ENCODE peak calls at places on chromosomes 13 and 19, in nine cellular contexts. D is Peyer's patch, U is omental fat pad, K is A549, I is chondrocyte, X is heart left ventricle, G is thoracic aorta, Q is cardiac muscle cell, F is AG09309. Z is an unnamed sample.

GRCh38 chr13:20995245-20995829 is 66.0 kb downstream of the LATS2 start:
- DNase-seq in D (no peak), U (no peak), K (no peak), I (peak), X (no peak), G (no peak), Q (no peak), F (no peak), Z (no peak)

GRCh38 chr13:95512957-95513356 is 39.6 kb upstream of the CLDN10 start:
- DNase-seq in D (no peak), U (no peak), K (no peak), I (no peak), X (no peak), G (no peak), Q (no peak), F (no peak), Z (no peak)

GRCh38 chr13:80033286-80033685 is 307.6 kb downstream of the SPRY2 start:
- DNase-seq in D (no peak), U (no peak), K (no peak), I (no peak), X (no peak), G (no peak), Q (no peak), F (no peak), Z (no peak)

GRCh38 chr19:43429395-43429794 is 14.7 kb downstream of the TEX101 start:
- DNase-seq in D (no peak), U (no peak), K (no peak), I (no peak), X (no peak), G (no peak), Q (no peak), F (no peak), Z (no peak)

GRCh38 chr13:110535526-110535925 is 26.0 kb downstream of the RAB20 start:
- DNase-seq in D (no peak), U (no peak), K (no peak), I (peak), X (no peak), G (no peak), Q (no peak), F (no peak), Z (no peak)

GRCh38 chr19:4589579-4590410 is 30.3 kb upstream of the SEMA6B start:
- DNase-seq in D (no peak), U (no peak), K (no peak), I (no peak), X (peak), G (no peak), Q (peak), F (no peak), Z (peak)

GRCh38 chr19:2049741-2050348 is 1.2 kb downstream of the MKNK2 start:
- DNase-seq in D (peak), U (no peak), K (peak), I (no peak), X (peak), G (no peak), Q (peak), F (no peak), Z (peak)

GRCh38 chr19:5843295-5843927 is 3.9 kb upstream of the FUT6 start:
- DNase-seq in D (no peak), U (no peak), K (no peak), I (no peak), X (no peak), G (no peak), Q (no peak), F (no peak), Z (no peak)

GRCh38 chr13:33258437-33259193 is 26.9 kb downstream of the STARD13 start:
- DNase-seq in D (no peak), U (no peak), K (no peak), I (no peak), X (no peak), G (no peak), Q (no peak), F (peak), Z (no peak)

GRCh38 chr13:79237981-79238380 is 168.1 kb downstream of the RBM26 start:
- DNase-seq in D (no peak), U (no peak), K (peak), I (no peak), X (no peak), G (no peak), Q (no peak), F (no peak), Z (no peak)

GRCh38 chr13:24626449-24626848 is 53.8 kb upstream of the ATP12A start:
- DNase-seq in D (peak), U (no peak), K (no peak), I (no peak), X (no peak), G (no peak), Q (no peak), F (no peak), Z (no peak)

GRCh38 chr13:24625324-24625723 is 54.9 kb upstream of the ATP12A start:
- DNase-seq in D (no peak), U (no peak), K (no peak), I (no peak), X (no peak), G (no peak), Q (no peak), F (no peak), Z (no peak)

GRCh38 chr13:24627864-24628418 is 52.3 kb upstream of the ATP12A start:
- DNase-seq in D (peak), U (no peak), K (no peak), I (no peak), X (no peak), G (no peak), Q (no peak), F (no peak), Z (no peak)

GRCh38 chr13:24625870-24626419 is 54.3 kb upstream of the ATP12A start:
- DNase-seq in D (peak), U (no peak), K (no peak), I (no peak), X (no peak), G (no peak), Q (no peak), F (no peak), Z (no peak)

GRCh38 chr13:24627090-24627714 is 53.0 kb upstream of the ATP12A start:
- DNase-seq in D (peak), U (no peak), K (peak), I (no peak), X (no peak), G (no peak), Q (peak), F (no peak), Z (no peak)
- TF ChIP-seq CTCF in D (no peak), U (no peak), K (peak), I (peak), X (peak), G (peak), Q (peak), F (peak), Z (no peak)

DNA sequence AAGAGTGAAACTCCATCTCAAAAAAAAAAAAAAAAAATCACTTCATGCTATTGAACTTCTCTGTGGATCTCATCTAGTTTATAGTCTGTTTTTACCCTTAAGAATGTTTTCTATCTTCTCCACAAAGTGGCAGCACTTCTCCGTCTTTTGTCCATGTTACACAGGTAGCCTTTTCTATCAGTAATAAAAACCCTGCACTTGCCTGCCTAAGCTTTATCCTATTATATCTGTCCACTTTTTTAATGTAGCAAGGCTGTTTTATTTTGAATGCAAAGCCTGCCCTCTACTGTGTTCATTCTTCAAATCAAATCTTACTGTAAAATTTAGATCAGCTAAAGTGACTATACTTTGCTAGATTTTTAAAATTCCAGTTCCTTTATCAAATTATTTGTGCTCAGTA is 124.0 kb downstream of the STOML3 start:
- DNase-seq in D (no peak), U (no peak), K (peak), I (no peak), X (no peak), G (no peak), Q (no peak), F (no peak), Z (no peak)
- TF ChIP-seq CTCF in D (no peak), U (no peak), K (peak), I (peak), X (no peak), G (no peak), Q (no peak), F (no peak), Z (no peak)

DNA sequence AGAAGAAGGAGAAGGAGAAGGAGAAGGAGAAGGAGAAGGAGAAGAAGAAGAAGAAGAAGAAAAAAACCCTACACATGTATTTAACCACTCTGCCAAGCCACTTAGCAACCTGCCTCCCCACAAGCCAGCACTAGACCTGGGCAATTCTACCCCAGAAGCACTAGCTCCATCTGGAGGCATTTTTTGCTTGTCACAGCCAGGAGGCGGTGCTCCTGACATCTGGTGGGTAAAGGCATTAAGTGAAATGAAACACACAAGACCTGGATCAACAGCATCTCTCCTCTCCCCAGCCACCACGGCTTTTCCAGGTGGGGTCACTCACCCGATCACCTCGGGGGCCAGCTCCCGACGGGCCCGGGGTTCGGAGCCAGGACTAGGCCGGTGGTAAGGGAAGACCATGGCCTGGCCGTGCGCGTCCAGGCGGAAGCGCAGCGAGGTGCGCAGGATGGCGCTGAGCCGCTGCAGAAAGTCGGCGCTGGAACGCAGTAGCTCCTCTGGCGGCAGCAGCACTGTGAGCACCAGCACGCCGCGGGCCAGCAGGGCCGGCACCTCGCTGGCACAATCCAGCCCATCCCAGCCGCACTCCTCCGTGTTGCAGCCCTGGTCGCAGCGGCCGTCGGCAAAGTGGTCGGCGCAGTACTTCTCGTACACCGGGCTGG is 26.9 kb downstream of the NOTCH3 start:
- DNase-seq in D (no peak), U (no peak), K (no peak), I (no peak), X (no peak), G (no peak), Q (no peak), F (no peak), Z (no peak)
- TF ChIP-seq CTCF in D (no peak), U (no peak), K (no peak), I (peak), X (no peak), G (no peak), Q (peak), F (no peak), Z (no peak)

GRCh38 chr19:495047-495439 is 1.2 kb upstream of the MADCAM1 start:
- DNase-seq in D (no peak), U (no peak), K (no peak), I (no peak), X (no peak), G (no peak), Q (no peak), F (no peak), Z (no peak)

GRCh38 chr19:497476-497860 is 1.2 kb downstream of the MADCAM1 start:
- DNase-seq in D (no peak), U (no peak), K (no peak), I (no peak), X (no peak), G (no peak), Q (no peak), F (no peak), Z (no peak)

GRCh38 chr19:496333-496634 is at the start of gene MADCAM1:
- DNase-seq in D (no peak), U (no peak), K (no peak), I (no peak), X (no peak), G (no peak), Q (no peak), F (no peak), Z (no peak)

GRCh38 chr19:494171-495046 is 1.9 kb upstream of the MADCAM1 start:
- DNase-seq in D (no peak), U (no peak), K (no peak), I (no peak), X (no peak), G (no peak), Q (no peak), F (no peak), Z (no peak)

GRCh38 chr19:495440-496332 is 600 bp upstream of the MADCAM1 start:
- DNase-seq in D (no peak), U (no peak), K (peak), I (no peak), X (no peak), G (no peak), Q (no peak), F (no peak), Z (peak)
- TF ChIP-seq CTCF in D (peak), U (peak), K (peak), I (peak), X (peak), G (peak), Q (peak), F (peak), Z (peak)

DNA sequence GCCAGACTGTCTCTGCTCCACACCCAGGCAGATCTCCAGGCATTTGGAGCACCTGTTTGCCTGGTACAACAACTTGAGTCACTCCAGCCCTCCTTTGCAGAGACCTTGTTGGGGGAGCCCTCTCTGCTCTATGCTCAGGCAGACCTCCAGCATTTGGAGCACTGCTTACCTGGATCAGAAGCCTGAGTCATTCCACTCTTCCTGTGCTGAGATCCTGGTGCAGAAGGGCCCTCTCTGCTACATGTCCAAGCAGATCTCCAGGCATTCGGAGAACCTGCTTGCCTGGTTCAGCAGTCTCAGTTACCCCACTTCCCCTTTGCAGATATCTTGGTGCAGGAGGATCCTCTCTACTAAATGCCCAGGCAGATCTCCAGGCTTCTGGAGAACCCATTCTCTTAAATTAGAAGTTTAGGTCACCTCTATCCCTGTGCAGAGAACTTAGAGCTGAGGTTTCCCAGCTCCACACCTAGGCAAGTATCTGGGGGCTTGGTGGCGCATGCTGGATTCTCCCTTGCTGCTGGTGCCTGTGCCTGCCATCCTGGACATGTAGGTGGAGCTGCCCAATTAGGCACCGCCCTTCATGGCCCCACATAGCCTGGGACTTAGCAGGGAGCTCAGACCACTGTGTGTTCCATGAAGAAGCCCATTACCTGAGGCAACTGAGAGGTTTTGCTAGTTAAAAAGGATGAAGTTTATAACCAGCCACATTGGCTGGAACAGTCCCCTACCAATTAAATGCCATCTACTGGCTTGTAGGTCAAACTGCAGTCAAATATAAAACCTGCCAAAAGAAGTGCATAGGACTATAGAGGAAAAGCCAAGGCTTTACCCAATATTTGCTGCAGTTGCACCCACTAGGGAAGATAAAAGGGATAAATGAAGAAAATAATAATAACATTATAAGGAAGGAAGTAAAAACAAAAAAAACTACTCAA is 97.6 kb upstream of the SLITRK6 start:
- DNase-seq in D (no peak), U (no peak), K (peak), I (no peak), X (no peak), G (no peak), Q (no peak), F (no peak), Z (no peak)
- TF ChIP-seq CTCF in D (no peak), U (no peak), K (no peak), I (peak), X (no peak), G (no peak), Q (no peak), F (no peak), Z (no peak)

GRCh38 chr19:13151605-13152355 is 1.6 kb downstream of the IER2 start:
- DNase-seq in D (peak), U (peak), K (peak), I (no peak), X (peak), G (peak), Q (peak), F (peak), Z (peak)
- TF ChIP-seq CTCF in D (no peak), U (no peak), K (no peak), I (peak), X (no peak), G (peak), Q (no peak), F (no peak), Z (no peak)

DNA sequence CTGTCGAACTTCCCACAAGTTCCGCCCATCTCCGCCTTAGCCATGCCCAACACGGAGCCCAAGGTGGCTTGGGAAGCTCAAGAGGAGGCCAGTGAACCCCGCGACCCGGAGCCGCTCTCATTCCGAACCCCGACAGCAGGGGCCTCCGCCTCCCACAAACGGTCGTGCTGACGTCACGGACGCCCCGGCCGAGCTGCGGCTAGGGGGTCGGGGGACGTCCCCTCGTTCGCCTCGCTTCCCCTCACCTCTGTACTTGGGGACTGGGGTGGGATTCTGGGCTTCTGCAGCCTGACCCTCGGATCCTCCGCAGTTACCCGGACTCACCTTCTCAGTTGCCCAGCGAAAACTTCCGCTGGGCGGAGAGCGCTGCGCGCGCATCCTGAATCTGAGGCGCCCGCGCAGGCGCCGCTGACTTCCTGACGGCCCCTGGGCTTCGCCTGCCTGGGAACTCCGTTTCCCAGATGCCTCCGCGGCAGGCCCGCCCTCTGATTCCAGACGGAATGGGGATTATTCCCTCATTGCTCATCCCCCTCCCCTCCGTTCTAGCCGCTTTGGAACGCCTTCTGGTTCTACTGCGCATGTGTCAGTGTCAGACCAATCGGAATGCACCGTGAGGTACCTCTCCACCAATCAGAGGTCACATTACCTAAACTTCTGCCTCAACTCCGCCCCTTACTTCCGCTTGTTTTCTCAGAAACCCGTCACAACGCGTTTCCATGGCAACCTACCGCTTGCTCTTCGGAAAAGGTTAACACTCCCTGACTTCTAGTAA is at the start of gene VRK3:
- DNase-seq in D (peak), U (peak), K (peak), I (peak), X (peak), G (peak), Q (peak), F (peak), Z (peak)
- TF ChIP-seq CTCF in D (no peak), U (no peak), K (no peak), I (peak), X (no peak), G (no peak), Q (peak), F (no peak), Z (no peak)

DNA sequence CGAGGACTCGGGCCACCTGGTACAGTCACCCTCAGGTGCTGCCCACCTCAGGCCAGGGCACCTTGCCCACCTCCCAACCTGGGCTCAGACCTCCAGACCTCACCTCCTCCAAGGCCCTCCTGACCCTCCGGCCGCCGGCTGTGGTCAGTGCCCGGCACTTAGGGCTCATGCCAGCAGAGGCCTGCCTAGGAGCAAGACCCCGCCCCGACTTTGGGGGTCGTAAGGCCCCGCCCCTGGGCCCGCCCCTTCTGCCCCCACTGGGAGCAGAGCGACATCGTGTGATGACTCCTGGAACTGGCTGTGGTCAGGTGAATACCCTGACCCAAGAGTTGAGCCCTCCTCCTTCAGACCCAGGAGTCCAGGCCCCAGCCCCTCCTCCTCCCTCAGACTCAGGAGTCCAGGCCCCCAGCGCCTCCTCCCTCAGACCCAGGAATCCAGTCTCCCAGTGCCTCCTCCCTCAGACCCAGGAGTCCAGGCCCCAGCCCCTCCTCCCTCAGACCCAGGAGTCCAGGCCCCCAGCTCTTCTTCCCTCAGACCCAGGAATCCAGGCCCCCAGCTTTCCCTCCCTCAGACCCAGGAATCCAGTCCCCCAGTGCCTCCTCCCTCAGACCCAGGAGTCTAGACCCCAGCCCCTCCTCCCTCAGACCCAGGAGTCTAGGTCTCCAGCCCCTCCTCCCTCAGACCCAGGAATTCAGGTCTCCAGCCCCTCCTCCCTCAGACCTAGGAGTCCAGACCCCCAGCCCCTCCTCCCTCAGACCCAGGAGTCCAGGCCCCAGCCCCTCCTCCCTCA is at the start of gene SBK2:
- DNase-seq in D (no peak), U (no peak), K (peak), I (no peak), X (no peak), G (no peak), Q (peak), F (no peak), Z (no peak)
- TF ChIP-seq CTCF in D (no peak), U (no peak), K (peak), I (peak), X (peak), G (no peak), Q (peak), F (peak), Z (no peak)

GRCh38 chr13:70016116-70016515 is 91.5 kb upstream of the ATXN8OS start:
- DNase-seq in D (no peak), U (no peak), K (no peak), I (no peak), X (no peak), G (no peak), Q (no peak), F (no peak), Z (no peak)
- TF ChIP-seq CTCF in D (no peak), U (no peak), K (no peak), I (no peak), X (no peak), G (no peak), Q (no peak), F (no peak), Z (no peak)

Z was measured in Calu3.